ENCODE peak calls at places on chromosomes 7 and 10, in eight cellular contexts. F is K562, A is tibial nerve, L is A549, T is ovary, P is transverse colon, D is GM12878, G is esophagus muscularis mucosa. O is an unnamed sample.

GRCh38 chr10:3071405-3072198 is 4.3 kb downstream of the PFKP start:
- DNase-seq in D (no peak), G (no peak), F (peak), P (no peak), T (no peak), L (peak), A (no peak), O (no peak)

GRCh38 chr10:14476641-14477407 is 146.1 kb upstream of the FRMD4A start:
- DNase-seq in L (no peak), P (no peak), G (no peak), D (no peak), A (no peak), T (no peak), F (no peak), O (no peak)

GRCh38 chr10:93465806-93466675 is 16.1 kb downstream of the MYOF start:
- DNase-seq in D (no peak), A (peak), P (peak), G (peak), F (peak), T (no peak), L (peak), O (peak)

GRCh38 chr7:67022501-67022900 is 25.9 kb downstream of the TYW1 start:
- DNase-seq in F (no peak), A (no peak), T (no peak), L (no peak), G (no peak), P (no peak), D (no peak), O (no peak)

GRCh38 chr7:115271332-115272235 is 349.7 kb downstream of the MDFIC start:
- DNase-seq in A (no peak), F (no peak), T (no peak), D (no peak), G (no peak), P (no peak), L (no peak), O (no peak)

GRCh38 chr7:74401137-74401859 is 52.4 kb upstream of the GTF2IRD1 start:
- DNase-seq in P (peak), G (no peak), D (no peak), L (peak), F (peak), T (peak), A (peak), O (peak)

GRCh38 chr10:77531441-77532001 is 106.1 kb downstream of the KCNMA1 start:
- DNase-seq in F (peak), D (no peak), G (no peak), T (no peak), P (no peak), L (peak), A (peak), O (no peak)

GRCh38 chr7:124397134-124397533 is 364.3 kb upstream of the TMEM229A start:
- DNase-seq in G (no peak), D (no peak), T (no peak), L (no peak), F (no peak), P (no peak), A (no peak), O (no peak)

GRCh38 chr10:17640331-17640816 is 3.6 kb upstream of the STAM start:
- DNase-seq in D (no peak), A (no peak), F (no peak), G (no peak), P (no peak), T (no peak), L (no peak), O (no peak)

GRCh38 chr7:50826371-50827172 is 43.9 kb upstream of the GRB10 start:
- DNase-seq in D (no peak), L (peak), G (no peak), P (no peak), F (no peak), A (no peak), T (no peak), O (no peak)

GRCh38 chr7:154917214-154918160 is 85.4 kb downstream of the PAXIP1 start:
- DNase-seq in F (no peak), A (no peak), L (no peak), D (no peak), T (no peak), P (no peak), G (no peak), O (no peak)

GRCh38 chr7:886626-887487 is 10.5 kb downstream of the GET4 start:
- DNase-seq in T (no peak), F (no peak), P (no peak), A (no peak), D (no peak), L (no peak), G (no peak), O (no peak)

DNA sequence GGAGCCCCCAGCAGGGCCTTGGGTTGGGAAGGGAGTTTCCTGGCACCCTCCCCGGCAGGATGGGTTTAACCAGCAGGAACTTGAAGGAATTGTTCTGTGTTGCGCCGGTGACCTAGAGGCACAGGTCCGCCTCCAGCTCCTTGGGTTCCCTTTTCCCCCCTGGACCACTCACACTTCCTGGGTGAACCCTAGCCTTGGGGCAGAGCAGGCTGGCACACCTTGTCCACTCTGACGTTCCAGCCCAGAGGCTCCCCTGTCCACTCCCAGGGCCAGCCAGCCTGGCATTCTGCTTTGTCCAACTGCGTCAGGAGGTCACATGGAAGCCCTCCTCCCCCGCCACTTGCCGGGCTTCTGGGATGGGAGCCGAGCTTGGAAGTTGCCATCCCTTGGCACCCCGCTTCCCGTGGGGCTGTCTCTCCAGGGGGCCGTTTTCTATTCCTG is 25.8 kb downstream of the TMEM120A start:
- DNase-seq in A (no peak), F (no peak), T (no peak), L (no peak), P (no peak), G (no peak), D (no peak), O (no peak)
- TF ChIP-seq EP300 in A (no peak), F (no peak), T (no peak), L (no peak), P (no peak), G (no peak), D (no peak), O (peak)

DNA sequence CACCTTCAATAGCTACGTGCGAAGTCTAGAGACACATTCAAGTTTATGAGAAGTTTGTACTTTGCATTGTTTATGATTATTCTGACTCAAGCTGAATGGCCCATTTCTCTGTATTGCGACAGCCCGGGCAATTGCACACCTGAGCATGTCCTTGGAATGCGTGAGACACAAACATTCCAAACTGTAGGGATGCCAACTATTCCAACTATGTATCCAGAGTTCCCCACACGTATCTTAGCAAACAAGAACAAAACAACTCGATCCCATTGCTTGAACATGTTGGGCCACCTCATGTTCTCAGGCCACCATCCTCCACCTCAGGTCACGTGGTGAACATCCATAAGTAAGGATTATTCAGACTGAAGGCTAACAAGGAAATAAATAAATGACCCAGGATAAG is 51.4 kb upstream of the EGFR start:
- DNase-seq in T (no peak), D (no peak), G (no peak), A (no peak), F (no peak), P (no peak), L (peak), O (no peak)
- TF ChIP-seq EP300 in T (no peak), D (no peak), G (no peak), A (no peak), F (no peak), P (no peak), L (peak), O (no peak)

GRCh38 chr7:7157177-7157886 is 25.0 kb upstream of the C1GALT1 start:
- DNase-seq in A (peak), T (no peak), L (no peak), P (peak), D (peak), G (no peak), F (no peak), O (no peak)
- TF ChIP-seq EP300 in A (no peak), T (no peak), L (no peak), P (no peak), D (no peak), G (no peak), F (no peak), O (no peak)

DNA sequence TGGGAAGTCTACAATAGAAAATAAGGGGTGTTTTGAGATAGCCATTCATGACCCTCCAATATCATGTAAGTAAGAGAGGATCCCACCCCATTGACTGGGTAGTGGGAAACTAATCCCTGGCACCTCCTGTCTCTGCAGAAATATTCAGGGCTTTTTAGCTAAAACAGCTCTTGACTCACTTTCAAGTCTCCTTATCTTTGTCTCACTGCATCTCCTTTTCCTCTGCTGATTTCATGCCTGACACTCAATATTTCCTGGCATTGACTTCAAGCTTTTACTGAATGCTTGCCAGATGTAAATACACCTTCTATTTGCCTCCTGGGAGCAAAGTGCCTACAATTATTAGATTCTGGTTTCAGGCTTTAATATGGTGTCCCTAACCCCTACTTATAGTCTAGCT is 57.1 kb downstream of the CHRM2 start:
- DNase-seq in L (no peak), G (no peak), F (no peak), T (no peak), D (no peak), P (no peak), A (no peak), O (no peak)
- TF ChIP-seq EP300 in L (no peak), G (no peak), F (no peak), T (no peak), D (no peak), P (no peak), A (no peak), O (no peak)

GRCh38 chr7:85176197-85176596 is 10.7 kb downstream of the SEMA3D start:
- DNase-seq in F (no peak), P (no peak), D (no peak), L (no peak), T (no peak), A (no peak), G (no peak), O (no peak)

GRCh38 chr7:85178531-85179298 is 8.1 kb downstream of the SEMA3D start:
- DNase-seq in F (no peak), L (no peak), D (no peak), P (no peak), G (no peak), A (no peak), T (no peak), O (no peak)

GRCh38 chr7:85172530-85172941 is 14.3 kb downstream of the SEMA3D start:
- DNase-seq in A (no peak), T (no peak), D (no peak), P (no peak), F (no peak), G (no peak), L (no peak), O (no peak)

GRCh38 chr7:85175217-85175616 is 11.6 kb downstream of the SEMA3D start:
- DNase-seq in F (no peak), D (no peak), P (no peak), T (no peak), G (no peak), L (no peak), A (no peak), O (no peak)

DNA sequence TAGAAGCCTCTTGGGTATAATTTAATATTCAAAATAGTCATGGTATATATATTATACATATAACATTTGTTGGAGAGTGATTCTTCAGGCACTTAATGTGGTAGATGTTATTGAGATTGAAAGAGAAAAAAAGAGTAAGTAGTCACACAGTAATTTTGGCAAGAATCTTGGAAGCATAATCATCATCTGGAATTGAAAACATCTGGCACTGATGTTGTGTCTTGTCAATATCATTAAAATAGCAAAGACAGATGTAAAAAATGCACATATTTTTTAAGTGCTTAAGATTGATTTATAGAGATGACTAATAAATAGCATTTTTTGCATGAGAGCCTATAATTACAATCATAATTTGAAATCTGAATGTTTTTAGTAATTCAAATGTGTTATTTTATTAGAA is 9.5 kb downstream of the SEMA3D start:
- DNase-seq in D (no peak), G (no peak), P (no peak), L (no peak), A (no peak), T (no peak), F (no peak), O (no peak)
- TF ChIP-seq EP300 in D (no peak), G (no peak), P (no peak), L (no peak), A (no peak), T (no peak), F (no peak), O (no peak)

GRCh38 chr10:25209618-25210017 is 34.8 kb downstream of the GPR158 start:
- DNase-seq in F (no peak), A (no peak), T (no peak), G (no peak), P (no peak), D (no peak), L (no peak), O (no peak)
- TF ChIP-seq EP300 in F (no peak), A (no peak), T (no peak), G (no peak), P (no peak), D (no peak), L (no peak), O (no peak)

DNA sequence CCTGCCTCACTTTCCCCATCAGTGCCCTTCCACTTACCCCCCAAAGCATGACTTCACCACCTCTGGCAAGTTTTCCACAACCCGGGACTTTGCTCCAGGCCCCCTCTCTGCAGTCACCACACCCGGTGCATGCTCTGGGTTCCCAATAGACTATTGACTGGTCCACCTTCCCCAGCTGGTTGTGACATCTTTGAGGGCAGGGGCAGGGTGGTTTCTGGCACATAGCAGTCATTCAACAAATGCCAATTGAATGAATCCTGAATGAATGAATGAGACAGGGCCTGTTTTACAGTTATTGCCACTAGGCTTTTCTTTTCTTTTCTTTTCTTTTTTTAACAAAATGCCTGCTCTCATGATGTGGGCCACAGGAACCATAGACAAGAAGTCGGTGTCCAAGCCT is 28.8 kb upstream of the DOCK1 start:
- DNase-seq in L (no peak), G (no peak), D (no peak), T (no peak), A (no peak), P (no peak), F (no peak), O (no peak)
- TF ChIP-seq EP300 in L (no peak), G (no peak), D (no peak), T (no peak), A (no peak), P (no peak), F (no peak), O (no peak)